ENCODE peak calls at places on chromosome 16, in six cellular contexts. P is body of pancreas; J is cardiac fibroblast; H is CD4-positive, CD25-positive, alpha-beta regulatory T cell; B is heart left ventricle; S is lower lobe of right lung. T is an unnamed sample.

GRCh38 chr16:50419116-50419515 is 50.3 kb upstream of the BRD7 start:
- DNase-seq in P (no peak), S (no peak), J (no peak), B (no peak), H (no peak), T (no peak)

GRCh38 chr16:30075503-30076275 is at the start of gene PPP4C:
- DNase-seq in S (peak), J (peak), B (peak), H (peak), P (peak), T (no peak)

GRCh38 chr16:9297437-9298113 is 206.1 kb downstream of the HAPSTR1 start:
- DNase-seq in P (peak), J (peak), H (no peak), S (no peak), B (peak), T (peak)

GRCh38 chr16:69709456-69710084 is 16.8 kb downstream of the NQO1 start:
- DNase-seq in J (peak), H (peak), S (no peak), P (no peak), B (no peak), T (peak)

GRCh38 chr16:58419241-58420012 is 27.2 kb downstream of the GINS3 start:
- DNase-seq in B (no peak), S (no peak), H (no peak), J (no peak), P (no peak), T (no peak)

GRCh38 chr16:84829168-84829965 is 9.6 kb downstream of the CRISPLD2 start:
- DNase-seq in H (no peak), J (peak), S (no peak), B (no peak), P (no peak), T (no peak)

GRCh38 chr16:79173101-79173500 is 427.4 kb downstream of the MAF start:
- DNase-seq in P (no peak), B (no peak), H (no peak), S (no peak), J (no peak), T (no peak)

GRCh38 chr16:29864205-29864604 is 1.2 kb upstream of the CDIPT start:
- DNase-seq in P (no peak), B (no peak), J (no peak), H (no peak), S (no peak), T (no peak)

GRCh38 chr16:12901597-12902436 is at the start of gene SHISA9:
- DNase-seq in J (no peak), B (no peak), S (no peak), H (peak), P (no peak), T (no peak)

GRCh38 chr16:12637002-12637401 is 166.7 kb downstream of the CPPED1 start:
- DNase-seq in B (no peak), P (no peak), J (no peak), H (no peak), S (no peak), T (no peak)

GRCh38 chr16:78437352-78437968 is 338.0 kb downstream of the WWOX start:
- DNase-seq in S (no peak), B (no peak), J (peak), H (peak), P (peak), T (no peak)

GRCh38 chr16:78570409-78571141 is 471.1 kb downstream of the WWOX start:
- DNase-seq in S (no peak), P (no peak), B (no peak), H (peak), J (no peak), T (no peak)

GRCh38 chr16:89183463-89183862 is 11.9 kb downstream of the CDH15 start:
- DNase-seq in J (no peak), H (no peak), P (no peak), S (no peak), B (no peak), T (no peak)

GRCh38 chr16:11259288-11259621 is 3.3 kb upstream of the SOCS1 start:
- DNase-seq in S (no peak), H (no peak), J (no peak), B (no peak), P (no peak), T (no peak)

GRCh38 chr16:4852221-4852872 is 5.1 kb downstream of the UBN1 start:
- DNase-seq in B (no peak), S (no peak), H (peak), P (no peak), J (peak), T (no peak)

GRCh38 chr16:71985262-71985974 is 14.8 kb downstream of the PKD1L3 start:
- DNase-seq in H (no peak), J (no peak), S (no peak), B (no peak), P (no peak), T (no peak)

GRCh38 chr16:85753559-85753958 is 2.7 kb upstream of the C16orf74 start:
- DNase-seq in P (peak), S (no peak), H (no peak), B (no peak), J (no peak), T (peak)

GRCh38 chr16:57045694-57046381 is 46.5 kb upstream of the CPNE2 start:
- DNase-seq in P (peak), H (peak), J (peak), B (peak), S (peak), T (no peak)

GRCh38 chr16:4369006-4369766 is 2.5 kb upstream of the VASN start:
- DNase-seq in P (no peak), J (peak), B (no peak), H (no peak), S (no peak), T (peak)

GRCh38 chr16:58024673-58025350 is 742 bp upstream of the MMP15 start:
- DNase-seq in S (peak), P (peak), J (peak), H (peak), B (no peak), T (no peak)

GRCh38 chr16:69706256-69706974 is 19.9 kb downstream of the NQO1 start:
- DNase-seq in B (no peak), P (no peak), S (no peak), J (peak), H (no peak), T (peak)

GRCh38 chr16:15601212-15601879 is 41.6 kb downstream of the MARF1 start:
- DNase-seq in P (no peak), H (no peak), J (no peak), S (no peak), B (no peak), T (no peak)

GRCh38 chr16:56258508-56259424 is 67.5 kb downstream of the GNAO1 start:
- DNase-seq in J (no peak), S (no peak), H (no peak), B (no peak), P (no peak), T (no peak)

GRCh38 chr16:56488035-56488434 is 31.8 kb downstream of the BBS2 start:
- DNase-seq in P (no peak), S (no peak), J (no peak), B (no peak), H (no peak), T (no peak)

GRCh38 chr16:10579965-10580918 is at the start of gene EMP2:
- DNase-seq in B (peak), H (no peak), P (peak), S (peak), J (peak), T (no peak)

GRCh38 chr16:89194340-89195311 is 5.7 kb downstream of the SLC22A31 start:
- DNase-seq in B (no peak), S (peak), H (no peak), P (peak), J (no peak), T (no peak)

GRCh38 chr16:59341368-59341767 is 607.3 kb upstream of the GOT2 start:
- DNase-seq in P (no peak), H (no peak), J (no peak), B (no peak), S (no peak), T (no peak)

GRCh38 chr16:48099455-48099854 is 56.3 kb downstream of the ABCC12 start:
- DNase-seq in S (no peak), J (peak), B (peak), H (no peak), P (no peak), T (no peak)

GRCh38 chr16:25089346-25089745 is 22.2 kb upstream of the LCMT1 start:
- DNase-seq in J (no peak), H (no peak), P (no peak), S (no peak), B (no peak), T (peak)

GRCh38 chr16:69406780-69407331 is 17.6 kb upstream of the CYB5B start:
- DNase-seq in J (no peak), S (no peak), P (no peak), H (no peak), B (no peak), T (no peak)

GRCh38 chr16:27503662-27504061 is 46.1 kb downstream of the GTF3C1 start:
- DNase-seq in P (no peak), H (no peak), J (no peak), S (no peak), B (no peak), T (no peak)

GRCh38 chr16:55661842-55662479 is 6.2 kb downstream of the SLC6A2 start:
- DNase-seq in J (no peak), S (no peak), B (no peak), H (no peak), P (no peak), T (no peak)

DNA sequence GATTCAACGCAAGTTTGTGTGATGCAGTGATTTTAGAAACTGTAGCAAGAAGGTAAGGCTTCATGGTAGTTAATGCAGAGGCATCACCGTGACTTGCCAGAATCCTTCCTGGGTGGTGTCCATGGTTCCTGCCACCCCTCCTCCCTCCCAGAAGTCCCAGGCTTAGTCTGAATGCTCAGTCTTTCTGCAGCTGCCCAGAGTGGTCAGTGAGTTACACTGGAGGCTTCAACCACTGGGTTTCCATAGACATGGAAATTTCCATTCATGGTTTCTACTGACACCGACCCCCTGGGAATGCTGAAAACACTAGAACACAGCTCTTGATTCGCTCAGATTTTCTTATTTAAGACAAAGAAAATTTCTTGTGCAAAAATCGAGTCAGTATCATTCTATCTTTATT is 159.4 kb upstream of the HSBP1 start:
- DNase-seq in J (no peak), H (no peak), S (no peak), P (no peak), B (no peak), T (no peak)
- H3K4me3 ChIP-seq in J (no peak), H (no peak), S (no peak), P (no peak), B (no peak), T (no peak)

GRCh38 chr16:31471875-31472558 is at the start of gene TGFB1I1:
- DNase-seq in H (no peak), S (no peak), B (peak), P (no peak), J (peak), T (no peak)
- H3K4me3 ChIP-seq in H (no peak), S (peak), B (peak), P (no peak), J (peak), T (no peak)

GRCh38 chr16:19084879-19085278 is 17.5 kb downstream of the COQ7 start:
- DNase-seq in S (no peak), P (no peak), J (no peak), B (no peak), H (no peak), T (no peak)

GRCh38 chr16:19086322-19087199 is 19.1 kb downstream of the COQ7 start:
- DNase-seq in H (peak), S (peak), B (peak), P (peak), J (peak), T (peak)

GRCh38 chr16:19084139-19084538 is 16.7 kb downstream of the COQ7 start:
- DNase-seq in H (no peak), J (no peak), B (no peak), S (no peak), P (no peak), T (no peak)

GRCh38 chr16:19083670-19084069 is 16.3 kb downstream of the COQ7 start:
- DNase-seq in H (no peak), P (no peak), B (no peak), J (no peak), S (no peak), T (no peak)

GRCh38 chr16:19085679-19086200 is 18.3 kb downstream of the COQ7 start:
- DNase-seq in H (no peak), S (no peak), P (no peak), B (no peak), J (peak), T (no peak)
- H3K4me3 ChIP-seq in H (no peak), S (peak), P (no peak), B (peak), J (no peak), T (no peak)

DNA sequence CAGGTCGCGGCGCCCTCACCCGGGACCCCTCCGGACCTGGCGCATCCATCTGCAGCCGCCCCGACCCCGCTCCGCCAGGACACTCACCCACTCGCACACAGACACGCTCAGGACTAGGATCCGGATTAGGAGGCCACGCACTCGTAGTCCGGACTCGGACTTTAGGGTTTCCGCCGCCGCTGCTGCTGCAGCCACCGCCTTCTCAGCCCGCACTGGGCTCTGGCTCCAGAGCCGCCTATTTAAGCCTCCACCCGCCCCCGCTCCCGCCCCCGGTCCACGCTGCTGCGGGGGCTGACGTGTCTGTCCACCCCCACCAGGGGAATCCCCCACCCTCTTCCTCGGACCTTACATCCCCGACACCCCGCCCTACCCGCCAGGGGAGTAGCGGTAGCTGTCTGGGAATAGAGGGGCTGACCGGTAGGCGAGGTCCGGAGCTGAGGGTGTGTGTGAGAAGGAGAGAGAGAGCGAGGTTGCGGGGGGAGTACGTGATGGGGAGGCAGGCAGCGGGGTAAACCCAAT is at the start of gene RRAD:
- DNase-seq in P (no peak), H (no peak), J (peak), S (peak), B (peak), T (no peak)
- H3K4me3 ChIP-seq in P (no peak), H (no peak), J (peak), S (peak), B (peak), T (no peak)

DNA sequence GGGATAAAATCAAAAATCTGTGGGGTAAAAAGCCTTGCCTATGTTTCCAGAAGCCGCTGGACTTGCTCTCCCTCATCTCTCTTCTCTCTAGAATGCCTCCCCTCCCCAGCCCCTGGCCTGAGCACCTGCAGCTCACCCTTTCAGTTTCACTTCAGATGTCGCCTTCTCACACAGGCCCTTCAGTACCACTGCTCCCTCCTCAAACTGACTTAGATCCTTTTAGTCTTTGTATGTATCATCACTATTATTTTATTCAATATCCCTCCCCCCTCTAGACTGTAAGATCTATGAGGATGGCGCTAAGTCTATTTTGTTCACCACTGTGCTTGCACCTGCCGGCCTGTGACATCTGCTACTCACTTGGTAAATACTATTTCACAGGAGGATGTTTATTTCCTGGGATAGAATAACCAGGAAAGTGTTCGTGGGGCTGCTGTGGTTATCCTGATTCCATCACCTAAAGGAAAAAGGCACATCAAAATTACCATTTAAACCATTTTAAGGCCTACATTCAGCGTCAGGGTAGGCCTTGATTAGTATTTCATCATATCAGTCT is 122.3 kb downstream of the MRTFB start:
- DNase-seq in P (no peak), B (no peak), S (no peak), J (no peak), H (peak), T (no peak)
- H3K4me3 ChIP-seq in P (no peak), B (no peak), S (peak), J (no peak), H (peak), T (no peak)

DNA sequence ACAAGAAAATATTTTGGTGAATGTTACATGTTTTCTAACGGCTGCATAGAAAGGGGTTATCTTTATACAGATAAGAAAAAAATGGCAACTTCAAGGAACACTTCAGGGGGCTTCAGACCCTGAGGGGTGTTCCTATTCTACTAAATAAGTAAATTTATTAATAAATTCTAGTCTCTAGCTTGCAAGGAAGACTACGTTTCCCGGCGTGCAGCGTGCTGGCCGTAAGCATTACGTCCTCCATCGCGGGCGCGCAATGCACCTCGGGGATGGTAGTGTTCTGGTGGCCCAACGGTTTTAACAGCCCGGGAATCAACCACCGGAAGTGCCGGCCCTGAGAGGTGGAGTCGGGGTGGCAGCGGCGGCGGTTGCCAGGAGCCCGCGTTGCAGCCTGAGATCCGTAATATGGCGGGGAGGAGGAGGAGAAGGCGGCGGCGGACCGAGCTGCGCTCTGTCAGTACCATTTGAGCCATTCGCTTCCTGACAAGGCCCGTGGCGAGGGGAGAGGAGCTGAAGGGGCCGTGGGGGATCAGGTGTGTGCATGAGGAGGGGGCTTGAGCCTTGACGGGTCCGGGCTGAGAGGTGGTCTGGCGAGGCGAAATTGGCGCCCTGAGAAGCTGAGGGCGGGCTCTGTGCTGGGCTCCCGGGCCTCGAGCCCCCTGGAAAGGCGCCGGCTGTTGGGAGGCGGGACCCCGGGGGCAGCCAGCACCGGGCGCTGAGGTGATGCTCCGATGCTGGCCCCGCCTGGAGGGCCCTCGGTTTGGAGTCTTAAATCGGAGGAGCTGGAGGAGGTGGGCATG is at the start of gene CCP110:
- DNase-seq in B (peak), S (peak), P (peak), H (peak), J (peak), T (peak)
- H3K4me3 ChIP-seq in B (peak), S (peak), P (peak), H (peak), J (peak), T (peak)

DNA sequence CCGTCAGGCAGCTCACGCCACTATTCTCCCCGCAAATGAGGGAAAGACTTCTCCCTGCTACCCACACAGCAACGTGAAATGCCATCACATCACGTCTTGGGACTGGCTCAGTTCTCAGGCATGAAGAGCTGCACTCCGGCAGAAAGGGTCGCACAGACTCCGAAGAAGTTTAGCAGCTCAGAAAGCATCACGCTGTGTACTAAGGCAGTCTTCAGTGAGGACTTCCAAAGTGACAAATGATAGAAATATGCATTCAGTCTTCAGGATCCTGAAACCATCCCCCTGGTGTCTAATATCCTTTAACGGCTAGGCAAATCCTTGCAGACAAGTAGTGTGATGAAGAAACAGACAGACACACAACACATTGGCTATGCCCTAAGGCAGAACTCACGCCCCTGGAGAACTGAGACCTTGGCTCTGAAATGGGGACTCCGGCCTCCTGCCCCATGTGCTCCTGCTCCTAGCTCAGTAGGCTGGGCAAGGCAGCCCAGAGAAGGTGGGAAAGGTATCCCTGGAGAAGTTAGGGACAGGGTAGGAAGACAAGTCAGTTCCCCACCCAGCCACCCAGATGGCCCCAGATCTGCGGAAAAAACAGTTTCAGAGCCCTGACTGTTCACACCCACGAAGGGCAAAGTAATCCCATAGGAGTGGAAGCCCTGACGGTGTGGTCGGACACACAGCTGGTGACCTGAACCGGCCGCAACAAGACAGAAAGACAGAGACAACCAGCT is 1.6 kb downstream of the XYLT1 start:
- DNase-seq in H (no peak), P (no peak), B (no peak), S (no peak), J (peak), T (no peak)
- H3K4me3 ChIP-seq in H (peak), P (no peak), B (peak), S (peak), J (peak), T (no peak)

GRCh38 chr16:66380421-66380820 is 13.9 kb downstream of the CDH5 start:
- DNase-seq in S (no peak), P (no peak), J (no peak), B (no peak), H (no peak), T (no peak)

GRCh38 chr16:66383551-66383950 is 17.1 kb downstream of the CDH5 start:
- DNase-seq in J (no peak), S (no peak), P (no peak), H (no peak), B (no peak), T (no peak)

GRCh38 chr16:66381585-66382170 is 15.2 kb downstream of the CDH5 start:
- DNase-seq in S (no peak), H (no peak), P (no peak), B (no peak), J (no peak), T (no peak)

GRCh38 chr16:66382966-66383299 is 16.4 kb downstream of the CDH5 start:
- DNase-seq in S (no peak), B (no peak), J (peak), P (no peak), H (no peak), T (no peak)

GRCh38 chr16:66382171-66382965 is 15.9 kb downstream of the CDH5 start:
- DNase-seq in B (peak), S (no peak), P (no peak), H (no peak), J (peak), T (no peak)
- H3K4me3 ChIP-seq in B (no peak), S (no peak), P (no peak), H (no peak), J (no peak), T (no peak)

GRCh38 chr16:1960665-1961630 is 1.6 kb downstream of the NDUFB10 start:
- DNase-seq in B (no peak), J (peak), H (no peak), P (peak), S (peak), T (no peak)
- H3K4me3 ChIP-seq in B (peak), J (peak), H (peak), P (no peak), S (peak), T (peak)

T was measured in LNCaP clone FGC.